ENCODE peak calls at places on chromosomes 3 and 15, in seven cellular contexts. S is K562, N is kidney epithelial cell, Z is dorsolateral prefrontal cortex, J is WERI-Rb-1, I is astrocyte, R is IMR-90. W is an unnamed sample.

GRCh38 chr3:72818092-72818721 is 30.0 kb downstream of the SHQ1 start:
- DNase-seq in S (no peak), N (no peak), Z (no peak), J (peak; percentile 27), I (no peak), R (peak; percentile 36), W (peak; percentile 63)

GRCh38 chr3:104425416-104425815 is 941.3 kb upstream of the ALCAM start:
- DNase-seq in S (no peak), N (no peak), Z (no peak), J (no peak), I (no peak), R (peak; percentile 6), W (no peak)

GRCh38 chr3:71493372-71493771 is 90.2 kb downstream of the FOXP1 start:
- DNase-seq in S (no peak), N (no peak), Z (no peak), J (no peak), I (no peak), R (no peak), W (no peak)

GRCh38 chr3:178439504-178439903 is 96.7 kb upstream of the KCNMB2 start:
- DNase-seq in S (peak; percentile 20), N (no peak), Z (no peak), J (no peak), I (peak; percentile 57), R (peak; percentile 74), W (peak; percentile 61)

GRCh38 chr3:194503101-194503531 is 16.3 kb upstream of the ATP13A3 start:
- DNase-seq in S (no peak), N (no peak), Z (no peak), J (no peak), I (no peak), R (peak; percentile 87), W (no peak)

GRCh38 chr3:79767194-79767952 is 425 bp downstream of the ROBO1 start:
- DNase-seq in S (no peak), N (no peak), Z (no peak), J (no peak), I (peak; percentile 14), R (no peak), W (peak; percentile 4)

GRCh38 chr3:68206524-68207117 is 552.2 kb upstream of the SUCLG2 start:
- DNase-seq in S (no peak), N (no peak), Z (no peak), J (no peak), I (no peak), R (no peak), W (no peak)

GRCh38 chr3:194069421-194070219 is 66.3 kb upstream of the HES1 start:
- DNase-seq in S (no peak), N (no peak), Z (no peak), J (no peak), I (peak; percentile 42), R (peak; percentile 24), W (peak; percentile 66)

GRCh38 chr3:177781686-177782161 is 584.4 kb upstream of the TBL1XR1 start:
- DNase-seq in S (no peak), N (no peak), Z (no peak), J (no peak), I (peak; percentile 40), R (peak; percentile 79), W (peak; percentile 82)

GRCh38 chr3:37905346-37905745 is 43.7 kb downstream of the CTDSPL start:
- DNase-seq in S (no peak), N (no peak), Z (no peak), J (no peak), I (no peak), R (no peak), W (no peak)

GRCh38 chr3:54857343-54857742 is 70.5 kb downstream of the LRTM1 start:
- DNase-seq in S (no peak), N (no peak), Z (no peak), J (no peak), I (no peak), R (no peak), W (no peak)

GRCh38 chr15:80840173-80841130 is 61.3 kb downstream of the CEMIP start:
- DNase-seq in S (no peak), N (no peak), Z (no peak), J (no peak), I (no peak), R (peak; percentile 28), W (no peak)
- H3K4me3 ChIP-seq in S (no peak overlapping the region), N (no peak overlapping the region), Z (no peak overlapping the region), J (no peak overlapping the region), I (no peak overlapping the region), R (no peak overlapping the region), W (no peak overlapping the region)

GRCh38 chr3:143348486-143349327 is 229.1 kb downstream of the CHST2 start:
- DNase-seq in S (peak; percentile 75), N (no peak), Z (no peak), J (peak; percentile 38), I (no peak), R (no peak), W (no peak)
- TF ChIP-seq CTCF in S (peak; percentile 69), N (peak; percentile 31), Z (no peak), J (peak; percentile 77), I (no peak), R (no peak), W (peak; percentile 30)

DNA sequence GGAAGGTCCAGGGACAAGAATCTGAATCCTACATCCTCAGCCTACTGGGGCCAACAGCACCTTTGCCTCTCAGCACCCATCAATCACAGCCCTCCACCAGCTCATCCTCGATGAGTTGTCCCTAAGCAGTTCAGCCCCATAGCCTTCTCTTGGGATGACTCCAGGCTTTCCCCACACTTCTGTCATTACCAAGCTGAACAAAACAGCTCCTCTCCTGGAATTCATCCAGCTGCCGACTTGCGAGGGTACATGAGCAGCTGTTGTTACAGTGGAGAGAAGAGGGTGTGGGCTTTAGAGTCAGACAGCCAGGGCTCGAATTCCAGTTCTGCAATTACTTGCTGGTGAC is 69.0 kb upstream of the THBS1 start:
- DNase-seq in S (no peak), N (no peak), Z (no peak), J (no peak), I (peak; percentile 48), R (peak; percentile 82), W (peak; percentile 76)
- H3K4me3 ChIP-seq in S (no peak overlapping the region), N (no peak overlapping the region), Z (no peak overlapping the region), J (no peak overlapping the region), I (no peak overlapping the region), R (no peak overlapping the region), W (no peak overlapping the region)

DNA sequence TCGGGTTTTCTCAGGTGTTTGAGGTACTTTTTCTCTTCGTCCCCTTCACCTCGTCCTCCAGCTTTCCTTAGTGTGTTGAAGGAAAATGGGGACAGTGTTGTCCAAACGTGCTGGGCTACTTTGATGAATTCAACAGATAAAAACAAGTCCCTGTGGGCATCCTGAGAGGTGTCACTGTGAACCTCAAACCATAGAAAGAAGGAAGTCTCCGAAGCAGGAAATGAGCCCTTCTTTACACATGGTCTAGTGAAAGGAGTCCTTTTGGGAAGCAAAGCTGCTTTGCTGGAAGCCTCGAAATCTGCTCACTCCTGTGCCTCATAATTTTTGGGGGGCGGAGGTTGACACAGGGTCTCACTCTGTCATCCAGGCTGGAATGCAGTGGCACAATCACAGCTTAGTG is 10.6 kb downstream of the IL17RB start:
- DNase-seq in S (no peak), N (no peak), Z (no peak), J (no peak), I (no peak), R (no peak), W (no peak)
- TF ChIP-seq CTCF in S (no peak), N (no peak), Z (no peak), J (no peak), I (no peak), R (no peak), W (no peak)

DNA sequence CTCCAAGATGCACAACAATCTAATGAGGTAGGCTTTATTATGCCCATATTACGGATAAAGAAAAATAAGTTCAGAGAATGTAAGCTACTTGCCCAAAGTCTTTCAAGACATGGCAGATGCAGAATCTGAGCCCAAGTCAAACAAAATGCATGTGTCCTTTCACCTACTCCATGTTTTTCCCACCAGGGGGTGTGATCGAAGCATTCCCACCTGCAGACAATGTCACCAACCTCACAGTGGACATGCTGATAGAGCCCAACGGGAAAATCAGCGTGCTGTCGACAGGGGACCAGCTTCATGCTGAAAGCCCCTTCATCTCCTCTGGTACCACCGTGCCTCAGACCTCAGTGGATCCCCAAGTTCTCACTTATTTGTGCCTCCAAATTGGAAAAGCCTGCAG is 99.8 kb upstream of the C15orf61 start:
- DNase-seq in S (no peak), N (no peak), Z (no peak), J (no peak), I (no peak), R (no peak), W (no peak)
- H3K4me3 ChIP-seq in S (no peak overlapping the region), N (no peak overlapping the region), Z (no peak overlapping the region), J (no peak overlapping the region), I (no peak overlapping the region), R (no peak overlapping the region), W (no peak overlapping the region)

GRCh38 chr3:86988986-86989385 is 2.0 kb downstream of the VGLL3 start:
- DNase-seq in S (no peak), N (no peak), Z (no peak), J (no peak), I (no peak), R (no peak), W (no peak)

GRCh38 chr3:86989611-86990010 is 1.3 kb downstream of the VGLL3 start:
- DNase-seq in S (no peak), N (no peak), Z (no peak), J (no peak), I (peak; percentile 40), R (peak; percentile 38), W (peak; percentile 38)

GRCh38 chr3:86990734-86991481 is at the start of gene VGLL3:
- DNase-seq in S (no peak), N (no peak), Z (no peak), J (peak; percentile 25), I (peak; percentile 85), R (peak; percentile 87), W (peak; percentile 88)

GRCh38 chr3:86991482-86991815 is 500 bp upstream of the VGLL3 start:
- DNase-seq in S (no peak), N (no peak), Z (no peak), J (no peak), I (no peak), R (no peak), W (no peak)

DNA sequence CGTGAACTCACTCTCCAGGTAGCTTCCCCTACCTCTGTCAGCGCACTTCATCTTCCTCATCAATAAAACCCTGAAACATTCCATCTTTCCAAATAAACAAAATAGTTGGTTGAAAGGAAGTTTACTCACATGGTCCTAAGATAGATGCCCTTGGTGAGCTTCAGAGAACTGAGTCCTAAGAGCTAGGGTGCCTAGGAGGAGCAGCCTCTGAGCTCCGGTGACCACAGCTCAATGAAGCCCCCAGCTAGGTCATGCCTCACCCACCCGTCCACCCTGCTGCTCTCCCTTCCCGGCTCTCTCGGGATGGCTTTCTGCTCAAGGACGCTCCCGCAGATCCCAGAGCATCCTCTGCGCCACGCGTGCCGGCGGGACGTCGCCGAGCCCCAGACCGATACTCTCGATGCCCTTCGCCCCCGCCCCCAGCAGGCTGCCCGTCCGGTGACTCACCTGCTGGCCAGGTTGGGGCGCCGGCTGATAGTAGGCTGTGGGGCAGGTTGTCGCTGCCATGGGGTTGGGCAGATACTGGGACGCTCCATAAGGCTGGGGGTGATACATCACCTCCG is 697 bp downstream of the VGLL3 start:
- DNase-seq in S (no peak), N (no peak), Z (no peak), J (peak; percentile 19), I (no peak), R (peak; percentile 26), W (no peak)
- TF ChIP-seq CTCF in S (no peak), N (no peak), Z (no peak), J (no peak), I (no peak), R (no peak), W (no peak)

W was measured in fibroblast of pulmonary artery.